ENCODE peak calls at places on chromosomes 2 and 18, in six cellular contexts. One of them, this sample, is unnamed.

GRCh38 chr2:195322324-195322723 is 334.7 kb upstream of the SLC39A10 start:
- DNase-seq in body of pancreas: no peak
- DNase-seq in suprapubic skin: no peak
- DNase-seq in transverse colon: peak; percentile 55
- DNase-seq in breast epithelium: no peak
- DNase-seq in right lobe of liver: no peak
- DNase-seq in this sample: no peak

GRCh38 chr2:36416370-36417165 is 61.0 kb downstream of the CRIM1 start:
- DNase-seq in breast epithelium: no peak
- DNase-seq in transverse colon: peak; percentile 30
- DNase-seq in suprapubic skin: no peak
- DNase-seq in body of pancreas: peak; percentile 23
- DNase-seq in right lobe of liver: no peak
- DNase-seq in this sample: no peak

GRCh38 chr2:17442334-17442733 is 75.9 kb downstream of the RAD51AP2 start:
- DNase-seq in suprapubic skin: no peak
- DNase-seq in transverse colon: no peak
- DNase-seq in breast epithelium: no peak
- DNase-seq in body of pancreas: no peak
- DNase-seq in right lobe of liver: no peak
- DNase-seq in this sample: no peak

GRCh38 chr2:20196053-20196880 is 28.7 kb downstream of the SDC1 start:
- DNase-seq in suprapubic skin: no peak
- DNase-seq in body of pancreas: peak; percentile 40
- DNase-seq in breast epithelium: peak; percentile 67
- DNase-seq in right lobe of liver: peak; percentile 86
- DNase-seq in transverse colon: peak; percentile 78
- DNase-seq in this sample: no peak

GRCh38 chr2:113791697-113792590 is 35.5 kb upstream of the SLC35F5 start:
- DNase-seq in suprapubic skin: no peak
- DNase-seq in transverse colon: no peak
- DNase-seq in breast epithelium: no peak
- DNase-seq in right lobe of liver: no peak
- DNase-seq in body of pancreas: no peak
- DNase-seq in this sample: no peak

GRCh38 chr2:20667151-20667530 is 197 bp downstream of the GDF7 start:
- DNase-seq in suprapubic skin: no peak
- DNase-seq in transverse colon: no peak
- DNase-seq in breast epithelium: no peak
- DNase-seq in right lobe of liver: no peak
- DNase-seq in body of pancreas: no peak
- DNase-seq in this sample: no peak

GRCh38 chr2:120108049-120108448 is 95.2 kb downstream of the EPB41L5 start:
- DNase-seq in transverse colon: peak; percentile 34
- DNase-seq in body of pancreas: peak; percentile 67
- DNase-seq in suprapubic skin: no peak
- DNase-seq in breast epithelium: no peak
- DNase-seq in right lobe of liver: no peak
- DNase-seq in this sample: no peak

GRCh38 chr2:112762276-112762675 is 2.1 kb downstream of the CKAP2L start:
- DNase-seq in suprapubic skin: no peak
- DNase-seq in transverse colon: no peak
- DNase-seq in body of pancreas: no peak
- DNase-seq in right lobe of liver: no peak
- DNase-seq in breast epithelium: no peak
- DNase-seq in this sample: no peak

GRCh38 chr18:51151568-51152511 is 45.6 kb downstream of the MEX3C start:
- DNase-seq in suprapubic skin: no peak
- DNase-seq in breast epithelium: no peak
- DNase-seq in body of pancreas: no peak
- DNase-seq in right lobe of liver: no peak
- DNase-seq in transverse colon: peak; percentile 66
- DNase-seq in this sample: peak; percentile 71

GRCh38 chr2:200352631-200353030 is 46.1 kb downstream of the SPATS2L start:
- DNase-seq in breast epithelium: no peak
- DNase-seq in body of pancreas: no peak
- DNase-seq in transverse colon: no peak
- DNase-seq in right lobe of liver: no peak
- DNase-seq in suprapubic skin: no peak
- DNase-seq in this sample: no peak

GRCh38 chr2:9108210-9108967 is 98.2 kb upstream of the ASAP2 start:
- DNase-seq in breast epithelium: no peak
- DNase-seq in suprapubic skin: no peak
- DNase-seq in body of pancreas: no peak
- DNase-seq in transverse colon: no peak
- DNase-seq in right lobe of liver: no peak
- DNase-seq in this sample: no peak

GRCh38 chr2:62178741-62179271 is 17.1 kb upstream of the B3GNT2 start:
- DNase-seq in body of pancreas: peak; percentile 13
- DNase-seq in suprapubic skin: no peak
- DNase-seq in transverse colon: no peak
- DNase-seq in right lobe of liver: no peak
- DNase-seq in breast epithelium: no peak
- DNase-seq in this sample: no peak

GRCh38 chr2:237157551-237158102 is 71.9 kb downstream of the COPS8 start:
- DNase-seq in breast epithelium: no peak
- DNase-seq in suprapubic skin: no peak
- DNase-seq in body of pancreas: no peak
- DNase-seq in right lobe of liver: no peak
- DNase-seq in transverse colon: no peak
- DNase-seq in this sample: no peak

GRCh38 chr18:58768293-58768974 is 96.2 kb upstream of the ZNF532 start:
- DNase-seq in suprapubic skin: peak; percentile 85
- DNase-seq in right lobe of liver: peak; percentile 77
- DNase-seq in transverse colon: peak; percentile 83
- DNase-seq in breast epithelium: peak; percentile 77
- DNase-seq in body of pancreas: peak; percentile 81
- DNase-seq in this sample: peak; percentile 93

GRCh38 chr18:46680784-46681695 is 24.0 kb upstream of the LOXHD1 start:
- DNase-seq in suprapubic skin: no peak
- DNase-seq in breast epithelium: no peak
- DNase-seq in body of pancreas: no peak
- DNase-seq in transverse colon: no peak
- DNase-seq in right lobe of liver: no peak
- DNase-seq in this sample: no peak

GRCh38 chr2:149166958-149167810 is 128.7 kb downstream of the LYPD6B start:
- DNase-seq in transverse colon: no peak
- DNase-seq in breast epithelium: no peak
- DNase-seq in body of pancreas: no peak
- DNase-seq in suprapubic skin: no peak
- DNase-seq in right lobe of liver: no peak
- DNase-seq in this sample: no peak

GRCh38 chr2:216733046-216733445 is 37.7 kb upstream of the IGFBP5 start:
- DNase-seq in transverse colon: no peak
- DNase-seq in right lobe of liver: no peak
- DNase-seq in suprapubic skin: no peak
- DNase-seq in body of pancreas: no peak
- DNase-seq in breast epithelium: no peak
- DNase-seq in this sample: no peak

GRCh38 chr2:33274524-33274923 is 201.9 kb upstream of the RASGRP3 start:
- DNase-seq in breast epithelium: no peak
- DNase-seq in right lobe of liver: no peak
- DNase-seq in suprapubic skin: no peak
- DNase-seq in body of pancreas: no peak
- DNase-seq in transverse colon: no peak
- DNase-seq in this sample: no peak

GRCh38 chr2:227376911-227377396 is 2.2 kb downstream of the TM4SF20 start:
- DNase-seq in suprapubic skin: no peak
- DNase-seq in body of pancreas: peak; percentile 15
- DNase-seq in transverse colon: no peak
- DNase-seq in right lobe of liver: no peak
- DNase-seq in breast epithelium: no peak
- DNase-seq in this sample: no peak

GRCh38 chr2:5007596-5007995 is 684.6 kb upstream of the SOX11 start:
- DNase-seq in transverse colon: no peak
- DNase-seq in breast epithelium: no peak
- DNase-seq in suprapubic skin: no peak
- DNase-seq in right lobe of liver: no peak
- DNase-seq in body of pancreas: no peak
- DNase-seq in this sample: no peak

GRCh38 chr2:10552220-10552870 is 104.2 kb upstream of the ODC1 start:
- DNase-seq in transverse colon: no peak
- DNase-seq in right lobe of liver: no peak
- DNase-seq in suprapubic skin: no peak
- DNase-seq in body of pancreas: no peak
- DNase-seq in breast epithelium: no peak
- DNase-seq in this sample: no peak

GRCh38 chr2:19114754-19115231 is 243.6 kb downstream of the OSR1 start:
- DNase-seq in body of pancreas: no peak
- DNase-seq in right lobe of liver: no peak
- DNase-seq in breast epithelium: no peak
- DNase-seq in suprapubic skin: no peak
- DNase-seq in transverse colon: no peak
- DNase-seq in this sample: no peak

GRCh38 chr2:105800036-105800755 is 55.5 kb downstream of the NCK2 start:
- DNase-seq in right lobe of liver: no peak
- DNase-seq in breast epithelium: no peak
- DNase-seq in body of pancreas: no peak
- DNase-seq in suprapubic skin: no peak
- DNase-seq in transverse colon: no peak
- DNase-seq in this sample: no peak

GRCh38 chr2:35548171-35548570 is 807.4 kb upstream of the CRIM1 start:
- DNase-seq in right lobe of liver: no peak
- DNase-seq in suprapubic skin: no peak
- DNase-seq in body of pancreas: no peak
- DNase-seq in transverse colon: no peak
- DNase-seq in breast epithelium: no peak
- DNase-seq in this sample: no peak

GRCh38 chr18:8358066-8358795 is 251.0 kb upstream of the RAB12 start:
- DNase-seq in breast epithelium: no peak
- DNase-seq in suprapubic skin: no peak
- DNase-seq in body of pancreas: no peak
- DNase-seq in right lobe of liver: no peak
- DNase-seq in transverse colon: no peak
- DNase-seq in this sample: no peak

DNA sequence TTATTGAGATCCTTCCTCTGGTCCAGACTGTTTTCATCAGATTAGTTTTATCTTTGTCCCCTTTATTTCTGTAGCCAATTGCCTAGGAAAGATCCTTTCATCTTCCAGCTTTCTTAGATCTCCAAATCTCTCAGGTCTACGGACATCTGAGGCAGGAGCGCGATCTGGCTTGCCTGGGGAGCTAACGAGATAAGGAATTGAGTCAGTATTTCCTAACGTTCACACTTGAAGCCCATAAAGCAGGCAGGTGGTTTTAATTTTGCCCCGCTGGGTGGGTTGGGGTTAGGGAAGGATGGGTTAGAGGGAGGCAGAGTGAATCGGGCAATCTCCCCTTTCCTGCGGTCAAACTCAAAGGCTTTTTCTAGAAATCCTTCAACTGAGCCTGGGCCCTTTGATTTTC is 729 bp upstream of the TTLL4 start:
- DNase-seq in suprapubic skin: no peak
- DNase-seq in breast epithelium: no peak
- DNase-seq in right lobe of liver: no peak
- DNase-seq in body of pancreas: no peak
- DNase-seq in transverse colon: no peak
- DNase-seq in this sample: no peak
- H3K4me3 ChIP-seq in suprapubic skin: peak overlapping the region; percentile 75
- H3K4me3 ChIP-seq in breast epithelium: peak overlapping the region; percentile 75
- H3K4me3 ChIP-seq in right lobe of liver: no peak overlapping the region
- H3K4me3 ChIP-seq in body of pancreas: no peak overlapping the region
- H3K4me3 ChIP-seq in transverse colon: no peak overlapping the region
- H3K4me3 ChIP-seq in this sample: no peak overlapping the region

GRCh38 chr2:233760043-233760442 is at the start of gene UGT1A1:
- DNase-seq in transverse colon: no peak
- DNase-seq in suprapubic skin: no peak
- DNase-seq in breast epithelium: no peak
- DNase-seq in body of pancreas: no peak
- DNase-seq in right lobe of liver: peak; percentile 83
- DNase-seq in this sample: no peak
- TF ChIP-seq POLR2A in transverse colon: no peak
- TF ChIP-seq POLR2A in suprapubic skin: no peak
- TF ChIP-seq POLR2A in breast epithelium: no peak
- TF ChIP-seq POLR2A in body of pancreas: no peak
- TF ChIP-seq POLR2A in right lobe of liver: peak; percentile 66
- TF ChIP-seq POLR2A in this sample: no peak

GRCh38 chr2:134258684-134259408 is 5.0 kb downstream of the MGAT5 start:
- DNase-seq in transverse colon: peak; percentile 21
- DNase-seq in body of pancreas: no peak
- DNase-seq in suprapubic skin: no peak
- DNase-seq in right lobe of liver: no peak
- DNase-seq in breast epithelium: no peak
- DNase-seq in this sample: no peak

GRCh38 chr2:134259571-134259970 is 5.7 kb downstream of the MGAT5 start:
- DNase-seq in breast epithelium: no peak
- DNase-seq in body of pancreas: no peak
- DNase-seq in transverse colon: no peak
- DNase-seq in right lobe of liver: no peak
- DNase-seq in suprapubic skin: no peak
- DNase-seq in this sample: no peak

GRCh38 chr2:134260726-134261125 is 6.9 kb downstream of the MGAT5 start:
- DNase-seq in body of pancreas: no peak
- DNase-seq in suprapubic skin: no peak
- DNase-seq in right lobe of liver: no peak
- DNase-seq in transverse colon: no peak
- DNase-seq in breast epithelium: no peak
- DNase-seq in this sample: no peak

GRCh38 chr2:134261398-134262131 is 7.7 kb downstream of the MGAT5 start:
- DNase-seq in transverse colon: no peak
- DNase-seq in breast epithelium: no peak
- DNase-seq in body of pancreas: no peak
- DNase-seq in suprapubic skin: no peak
- DNase-seq in right lobe of liver: no peak
- DNase-seq in this sample: no peak

GRCh38 chr2:134262666-134263065 is 8.8 kb downstream of the MGAT5 start:
- DNase-seq in breast epithelium: no peak
- DNase-seq in right lobe of liver: no peak
- DNase-seq in suprapubic skin: no peak
- DNase-seq in body of pancreas: no peak
- DNase-seq in transverse colon: no peak
- DNase-seq in this sample: no peak
- H3K4me3 ChIP-seq in breast epithelium: no peak overlapping the region
- H3K4me3 ChIP-seq in right lobe of liver: no peak overlapping the region
- H3K4me3 ChIP-seq in suprapubic skin: no peak overlapping the region
- H3K4me3 ChIP-seq in body of pancreas: no peak overlapping the region
- H3K4me3 ChIP-seq in transverse colon: no peak overlapping the region
- H3K4me3 ChIP-seq in this sample: no peak overlapping the region

GRCh38 chr2:24791452-24791851 is 1.7 kb downstream of the PTRHD1 start:
- DNase-seq in breast epithelium: no peak
- DNase-seq in transverse colon: no peak
- DNase-seq in suprapubic skin: no peak
- DNase-seq in body of pancreas: no peak
- DNase-seq in right lobe of liver: no peak
- DNase-seq in this sample: no peak

GRCh38 chr2:24797644-24798043 is 4.4 kb downstream of the CENPO start:
- DNase-seq in right lobe of liver: no peak
- DNase-seq in body of pancreas: no peak
- DNase-seq in transverse colon: no peak
- DNase-seq in breast epithelium: no peak
- DNase-seq in suprapubic skin: no peak
- DNase-seq in this sample: no peak

GRCh38 chr2:24793752-24794477 is 690 bp downstream of the CENPO start:
- DNase-seq in suprapubic skin: no peak
- DNase-seq in right lobe of liver: no peak
- DNase-seq in body of pancreas: no peak
- DNase-seq in transverse colon: no peak
- DNase-seq in breast epithelium: no peak
- DNase-seq in this sample: no peak

GRCh38 chr2:24792542-24792873 is 683 bp downstream of the PTRHD1 start:
- DNase-seq in right lobe of liver: no peak
- DNase-seq in breast epithelium: no peak
- DNase-seq in suprapubic skin: no peak
- DNase-seq in body of pancreas: no peak
- DNase-seq in transverse colon: no peak
- DNase-seq in this sample: no peak

GRCh38 chr2:24792874-24793751 is at the start of the genes CENPO and PTRHD1:
- DNase-seq in transverse colon: peak; percentile 97
- DNase-seq in body of pancreas: peak; percentile 98
- DNase-seq in right lobe of liver: peak; percentile 98
- DNase-seq in suprapubic skin: peak; percentile 98
- DNase-seq in breast epithelium: peak; percentile 96
- DNase-seq in this sample: peak; percentile 95
- TF ChIP-seq POLR2A in transverse colon: peak; percentile 61
- TF ChIP-seq POLR2A in body of pancreas: peak; percentile 87
- TF ChIP-seq POLR2A in right lobe of liver: peak; percentile 73
- TF ChIP-seq POLR2A in suprapubic skin: no peak
- TF ChIP-seq POLR2A in breast epithelium: no peak
- TF ChIP-seq POLR2A in this sample: no peak

This sample was measured in lower leg skin.